ENCODE peak calls at places on chromosome 21, in six cellular contexts. Y is CD8-positive, alpha-beta T cell; R is stimulated activated CD4-positive, alpha-beta T cell treated with anti-CD3 and anti-CD28 coated beads, TNF-alpha, amount 100 ng/mL, for 48 hours; N is stromal cell of bone marrow; C is nucleus accumbens; E is T-cell. D is an unnamed sample.

GRCh38 chr21:44891631-44892031 is 18.1 kb upstream of the PTTG1IP start:
- DNase-seq in N (no peak), C (no peak), Y (no peak), E (no peak), R (no peak), D (no peak)

GRCh38 chr21:15283789-15284188 is 219.0 kb upstream of the NRIP1 start:
- DNase-seq in C (no peak), N (no peak), R (no peak), Y (no peak), E (no peak), D (no peak)

GRCh38 chr21:28904961-28905435 is 87.7 kb downstream of the LTN1 start:
- DNase-seq in E (no peak), R (no peak), C (no peak), Y (no peak), N (no peak), D (no peak)

GRCh38 chr21:39000496-39000895 is 182.8 kb downstream of the PSMG1 start:
- DNase-seq in R (no peak), C (no peak), N (no peak), E (no peak), Y (no peak), D (no peak)

GRCh38 chr21:33897739-33898138 is 17.9 kb downstream of the ATP5PO start:
- DNase-seq in R (no peak), N (no peak), Y (no peak), E (no peak), C (no peak), D (no peak)

GRCh38 chr21:38120984-38121855 is 135.6 kb upstream of the KCNJ15 start:
- DNase-seq in R (no peak), Y (no peak), C (no peak), N (no peak), E (no peak), D (no peak)

GRCh38 chr21:38965241-38965640 is 159.5 kb downstream of the ETS2 start:
- DNase-seq in E (no peak), R (no peak), Y (no peak), N (no peak), C (no peak), D (no peak)

GRCh38 chr21:45149021-45149420 is 74.6 kb downstream of the ADARB1 start:
- DNase-seq in E (no peak), R (no peak), N (no peak), C (no peak), Y (no peak), D (no peak)

GRCh38 chr21:34845521-34846213 is 176.9 kb downstream of the CLIC6 start:
- DNase-seq in Y (no peak), E (no peak), C (no peak), N (peak), R (no peak), D (no peak)

GRCh38 chr21:39373634-39374033 is 24.7 kb upstream of the HMGN1 start:
- DNase-seq in Y (no peak), R (no peak), E (no peak), N (no peak), C (no peak), D (no peak)

GRCh38 chr21:45448810-45449657 is 44.1 kb downstream of the COL18A1 start:
- DNase-seq in N (no peak), E (no peak), R (no peak), Y (no peak), C (no peak), D (no peak)

GRCh38 chr21:43912910-43913309 is 47.9 kb downstream of the AGPAT3 start:
- DNase-seq in E (no peak), C (no peak), Y (no peak), N (no peak), R (no peak), D (no peak)

GRCh38 chr21:42324896-42325295 is 9.7 kb upstream of the TFF3 start:
- DNase-seq in C (no peak), Y (no peak), E (no peak), N (no peak), R (no peak), D (no peak)

GRCh38 chr21:27425574-27425973 is 458.7 kb upstream of the ADAMTS5 start:
- DNase-seq in C (no peak), E (no peak), Y (no peak), N (no peak), R (no peak), D (no peak)